ENCODE peak calls at places on chromosomes 3 and 15, in seven cellular contexts. I is activated naive CD4-positive, alpha-beta T cell treated with anti-CD3 and anti-CD28 coated beads, Interleukin-2, amount 50 U/mL, for 16 hours; B is sigmoid colon; Y is activated CD8-positive, alpha-beta memory T cell treated with anti-CD3 and anti-CD28 coated beads for 24 hours; U is HEK293T; P is CD4-positive, alpha-beta memory T cell; A is left colon. K is an unnamed sample.

GRCh38 chr3:40940651-40941050 is 258.7 kb upstream of the CTNNB1 start:
- DNase-seq in P (no peak), I (no peak), Y (no peak), B (no peak), U (no peak), A (no peak), K (no peak)

GRCh38 chr3:61562810-61563613 is 1.6 kb downstream of the PTPRG start:
- DNase-seq in U (peak; percentile 47), P (no peak), I (no peak), B (peak; percentile 72), A (peak; percentile 27), Y (no peak), K (peak; percentile 34)

GRCh38 chr3:156792945-156793344 is 33.2 kb upstream of the LEKR1 start:
- DNase-seq in A (no peak), U (no peak), Y (no peak), B (no peak), I (no peak), P (no peak), K (no peak)

GRCh38 chr15:69827751-69828150 is 270.0 kb downstream of the TLE3 start:
- DNase-seq in U (no peak), B (no peak), I (no peak), A (no peak), P (no peak), Y (no peak), K (no peak)

GRCh38 chr3:191296041-191296541 is 33.1 kb upstream of the CCDC50 start:
- DNase-seq in B (no peak), I (no peak), Y (no peak), U (no peak), P (no peak), A (no peak), K (peak; percentile 17)

GRCh38 chr3:122357828-122358617 is 25.0 kb downstream of the MIX23 start:
- DNase-seq in B (no peak), P (no peak), I (no peak), A (no peak), U (no peak), Y (no peak), K (no peak)

GRCh38 chr15:68580883-68581155 is 2.0 kb downstream of the CORO2B start:
- DNase-seq in P (no peak), U (no peak), B (no peak), Y (no peak), I (no peak), A (no peak), K (no peak)

GRCh38 chr15:45375836-45376235 is 2.5 kb downstream of the GATM start:
- DNase-seq in Y (no peak), B (no peak), A (no peak), P (no peak), I (no peak), U (no peak), K (no peak)

GRCh38 chr15:73305331-73306211 is 63.2 kb downstream of the HCN4 start:
- DNase-seq in P (no peak), I (no peak), Y (no peak), U (peak; percentile 71), B (no peak), A (no peak), K (peak; percentile 56)

K was measured in mucosa of descending colon.